ENCODE peak calls at places on chromosomes 1 and 21, in five cellular contexts. T is tibial artery; I is kidney epithelial cell; W is HL-60; Y is CD8-positive, alpha-beta T cell. Q is an unnamed sample.

GRCh38 chr1:208129489-208129888 is 114.7 kb downstream of the PLXNA2 start:
- DNase-seq in Y (no peak), T (no peak), W (no peak), I (no peak), Q (no peak)

GRCh38 chr1:152440635-152441471 is 26.8 kb upstream of the CRNN start:
- DNase-seq in Y (peak), W (peak), I (no peak), T (peak), Q (no peak)

GRCh38 chr1:109347511-109347910 is 40.7 kb upstream of the MYBPHL start:
- DNase-seq in Y (no peak), W (no peak), I (no peak), T (no peak), Q (no peak)

GRCh38 chr1:6460349-6461236 is 5.4 kb downstream of the TNFRSF25 start:
- DNase-seq in I (no peak), W (no peak), Y (peak), T (no peak), Q (no peak)

GRCh38 chr1:209527993-209528392 is 55.5 kb upstream of the CAMK1G start:
- DNase-seq in I (peak), W (no peak), Y (no peak), T (no peak), Q (no peak)

GRCh38 chr1:23368562-23369334 is 888 bp downstream of the ZNF436 start:
- DNase-seq in Y (peak), W (peak), I (no peak), T (peak), Q (peak)

GRCh38 chr1:8463144-8463927 is 145.4 kb downstream of the SLC45A1 start:
- DNase-seq in W (no peak), T (peak), I (no peak), Y (no peak), Q (peak)

GRCh38 chr1:54582566-54583306 is 34.7 kb downstream of the ACOT11 start:
- DNase-seq in I (no peak), T (no peak), Y (no peak), W (no peak), Q (no peak)

GRCh38 chr1:56377407-56377806 is 202.0 kb downstream of the PLPP3 start:
- DNase-seq in I (no peak), W (no peak), T (no peak), Y (no peak), Q (no peak)

GRCh38 chr1:27525296-27526271 is 35.6 kb upstream of the WASF2 start:
- DNase-seq in W (peak), T (peak), Y (peak), I (no peak), Q (peak)

GRCh38 chr21:38367646-38368045 is 110.9 kb downstream of the KCNJ15 start:
- DNase-seq in W (no peak), Y (no peak), I (no peak), T (no peak), Q (no peak)

GRCh38 chr1:19456915-19457554 is 28.3 kb downstream of the CAPZB start:
- DNase-seq in T (no peak), I (no peak), W (no peak), Y (no peak), Q (no peak)

GRCh38 chr1:147475488-147475887 is 65.8 kb upstream of the BCL9 start:
- DNase-seq in T (no peak), W (no peak), Y (no peak), I (no peak), Q (no peak)

GRCh38 chr21:42490735-42491134 is 5.3 kb downstream of the RSPH1 start:
- DNase-seq in T (no peak), W (no peak), Y (no peak), I (no peak), Q (no peak)